ENCODE peak calls at places on chromosomes 1 and 21, in four cellular contexts. W, F, D and A are unnamed samples.

GRCh38 chr1:233897325-233898162 is 6.9 kb upstream of the SLC35F3 start:
- DNase-seq in W (no peak), F (peak; percentile 45), D (no peak), A (no peak)

GRCh38 chr1:226652613-226653012 is 86.5 kb downstream of the ITPKB start:
- DNase-seq in W (no peak), F (no peak), D (no peak), A (no peak)

GRCh38 chr1:41504126-41505035 is 19.9 kb upstream of the EDN2 start:
- DNase-seq in W (no peak), F (no peak), D (no peak), A (no peak)

GRCh38 chr1:235417101-235417697 is 50.0 kb downstream of the TBCE start:
- DNase-seq in W (peak; percentile 85), F (peak; percentile 34), D (peak; percentile 60), A (peak; percentile 72)

GRCh38 chr1:72435025-72435424 is 152.7 kb upstream of the NEGR1 start:
- DNase-seq in W (no peak), F (no peak), D (no peak), A (no peak)

GRCh38 chr1:223731076-223731770 is 18.9 kb downstream of the CAPN2 start:
- DNase-seq in W (no peak), F (no peak), D (no peak), A (no peak)

GRCh38 chr1:167430134-167430848 is 88.0 kb downstream of the CD247 start:
- DNase-seq in W (peak; percentile 68), F (no peak), D (no peak), A (peak; percentile 65)

GRCh38 chr21:33541105-33541711 is 709 bp downstream of the GART start:
- DNase-seq in W (no peak), F (peak; percentile 13), D (peak; percentile 24), A (no peak)

GRCh38 chr1:71655604-71656003 is 574.8 kb upstream of the ZRANB2 start:
- DNase-seq in W (no peak), F (no peak), D (no peak), A (no peak)

DNA sequence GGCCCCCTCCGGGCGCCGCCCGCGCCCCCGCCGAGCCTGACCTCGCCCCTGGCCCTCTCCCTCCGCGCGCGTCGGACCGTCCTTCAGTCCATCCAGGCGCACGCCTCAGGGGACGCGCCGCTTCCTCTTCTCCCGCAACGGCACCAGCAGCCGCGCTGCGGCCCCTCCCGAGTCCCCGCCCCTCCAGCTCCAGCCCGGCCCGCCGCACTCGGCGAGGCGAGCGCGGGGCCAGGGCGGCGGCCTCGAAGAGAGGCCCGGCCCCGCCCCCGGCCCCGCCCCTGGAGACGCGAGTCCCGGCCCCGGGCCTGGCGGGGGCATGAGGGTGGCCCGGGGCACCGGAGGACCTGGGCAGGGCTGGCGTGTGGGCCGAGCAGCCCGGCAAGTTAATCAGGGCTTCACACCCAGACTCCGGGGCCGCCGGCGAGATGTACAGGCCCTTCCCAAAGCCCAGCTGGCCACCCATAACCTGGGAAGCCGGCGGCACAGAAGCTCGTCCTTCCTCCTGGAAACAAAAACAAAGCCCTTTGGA is at the start of gene IGSF3:
- DNase-seq in W (peak; percentile 85), F (no peak), D (no peak), A (peak; percentile 74)
- TF ChIP-seq SUZ12 in W (no peak), F (no peak), D (no peak), A (no peak)

GRCh38 chr1:37884145-37884544 is 24.8 kb upstream of the MTF1 start:
- DNase-seq in W (no peak), F (no peak), D (no peak), A (no peak)
- H3K9ac ChIP-seq in W (no peak overlapping the region), F (no peak overlapping the region), D (no peak overlapping the region), A (no peak overlapping the region)

GRCh38 chr1:43275826-43276620 is 6.2 kb downstream of the TMEM125 start:
- DNase-seq in W (no peak), F (no peak), D (no peak), A (no peak)

GRCh38 chr1:43276673-43277072 is 6.9 kb downstream of the TMEM125 start:
- DNase-seq in W (no peak), F (no peak), D (peak; percentile 87), A (no peak)

GRCh38 chr1:43279666-43280065 is 5.7 kb downstream of the C1orf210 start:
- DNase-seq in W (no peak), F (no peak), D (no peak), A (no peak)

GRCh38 chr1:43279161-43279560 is 6.2 kb downstream of the C1orf210 start:
- DNase-seq in W (no peak), F (no peak), D (no peak), A (no peak)

GRCh38 chr1:43277116-43277876 is 7.5 kb downstream of the TMEM125 start:
- DNase-seq in W (no peak), F (no peak), D (no peak), A (no peak)
- TF ChIP-seq YY1 in W (no peak), F (no peak), D (no peak), A (no peak)

GRCh38 chr1:200153277-200154055 is 126.0 kb downstream of the NR5A2 start:
- DNase-seq in W (no peak), F (peak; percentile 79), D (no peak), A (no peak)
- TF ChIP-seq SUZ12 in W (no peak), F (no peak), D (no peak), A (no peak)

DNA sequence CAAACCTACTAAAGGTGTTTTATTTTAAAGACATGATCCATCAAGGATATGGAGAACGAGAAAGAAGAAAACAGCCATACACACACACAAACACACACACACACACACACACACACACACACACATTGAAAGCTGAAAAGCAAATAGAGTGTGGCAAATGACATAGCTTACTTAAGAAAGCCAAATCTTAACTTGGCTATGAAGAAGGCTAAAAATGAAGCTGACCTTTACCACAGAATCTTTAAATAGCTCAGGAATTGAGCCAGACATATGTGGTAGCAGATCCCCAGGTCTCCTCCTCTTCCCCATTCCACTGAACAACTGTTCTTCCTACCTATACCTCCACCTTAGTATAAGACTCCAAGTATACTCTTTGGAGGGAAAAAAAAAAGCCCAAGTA is 185.6 kb downstream of the CLEC20A start:
- DNase-seq in W (no peak), F (no peak), D (no peak), A (no peak)
- H3K9ac ChIP-seq in W (no peak overlapping the region), F (no peak overlapping the region), D (no peak overlapping the region), A (no peak overlapping the region)

GRCh38 chr1:85128296-85128695 is 72.5 kb downstream of the SYDE2 start:
- DNase-seq in W (no peak), F (no peak), D (no peak), A (no peak)

GRCh38 chr1:85133565-85134159 is 67.2 kb downstream of the SYDE2 start:
- DNase-seq in W (no peak), F (no peak), D (no peak), A (no peak)

GRCh38 chr1:85134583-85135455 is 66.0 kb downstream of the SYDE2 start:
- DNase-seq in W (no peak), F (no peak), D (peak; percentile 20), A (no peak)

GRCh38 chr1:85135456-85135798 is 65.4 kb downstream of the SYDE2 start:
- DNase-seq in W (no peak), F (no peak), D (no peak), A (no peak)

GRCh38 chr1:85132078-85132715 is 68.6 kb downstream of the SYDE2 start:
- DNase-seq in W (no peak), F (no peak), D (no peak), A (no peak)
- TF ChIP-seq YY1 in W (no peak), F (no peak), D (no peak), A (no peak)

GRCh38 chr1:162663086-162663485 is 30.8 kb downstream of the DDR2 start:
- DNase-seq in W (no peak), F (no peak), D (no peak), A (no peak)
- TF ChIP-seq SUZ12 in W (no peak), F (no peak), D (no peak), A (no peak)

GRCh38 chr1:76210130-76210529 is 135.6 kb downstream of the ST6GALNAC3 start:
- DNase-seq in W (no peak), F (no peak), D (no peak), A (no peak)

GRCh38 chr1:76209238-76209637 is 134.7 kb downstream of the ST6GALNAC3 start:
- DNase-seq in W (no peak), F (no peak), D (no peak), A (no peak)

GRCh38 chr1:76209648-76210047 is 135.1 kb downstream of the ST6GALNAC3 start:
- DNase-seq in W (no peak), F (no peak), D (no peak), A (no peak)
- H3K9ac ChIP-seq in W (no peak overlapping the region), F (no peak overlapping the region), D (no peak overlapping the region), A (no peak overlapping the region)